ENCODE peak calls at places on chromosomes 2 and 18, in four cellular contexts. C, H, U and A are unnamed samples.

GRCh38 chr2:237057893-237058300 is 27.8 kb upstream of the COPS8 start:
- DNase-seq in C (no peak), H (no peak), U (no peak), A (no peak)

GRCh38 chr2:227335713-227336112 is 10.7 kb downstream of the MFF start:
- DNase-seq in C (no peak), H (no peak), U (no peak), A (no peak)

GRCh38 chr2:147773479-147773878 is 71.3 kb upstream of the ACVR2A start:
- DNase-seq in C (no peak), H (no peak), U (no peak), A (no peak)

GRCh38 chr2:20198796-20199361 is 26.1 kb downstream of the SDC1 start:
- DNase-seq in C (no peak), H (no peak), U (no peak), A (no peak)

GRCh38 chr2:10141736-10142639 is 19.4 kb downstream of the RRM2 start:
- DNase-seq in C (no peak), H (peak), U (no peak), A (no peak)

GRCh38 chr2:98608962-98609604 is 694 bp downstream of the UNC50 start:
- DNase-seq in C (no peak), H (peak), U (no peak), A (no peak)

GRCh38 chr2:64207573-64207972 is 63.4 kb upstream of the PELI1 start:
- DNase-seq in C (no peak), H (no peak), U (no peak), A (no peak)

GRCh38 chr2:26618611-26619010 is 22.6 kb downstream of the CIB4 start:
- DNase-seq in C (no peak), H (no peak), U (no peak), A (no peak)

GRCh38 chr18:63233334-63233733 is 86.2 kb downstream of the BCL2 start:
- DNase-seq in C (no peak), H (no peak), U (no peak), A (no peak)

GRCh38 chr2:138474093-138474834 is 27.3 kb upstream of the SPOPL start:
- DNase-seq in C (no peak), H (peak), U (no peak), A (no peak)

GRCh38 chr2:32745191-32745590 is 117.3 kb downstream of the TTC27 start:
- DNase-seq in C (no peak), H (peak), U (no peak), A (no peak)

GRCh38 chr2:221503965-221504364 is 68.1 kb downstream of the EPHA4 start:
- DNase-seq in C (no peak), H (no peak), U (no peak), A (no peak)

GRCh38 chr2:123953848-123954247 is 71.2 kb upstream of the CNTNAP5 start:
- DNase-seq in C (no peak), H (peak), U (no peak), A (no peak)

GRCh38 chr2:169361706-169362345 is 508 bp downstream of the LRP2 start:
- DNase-seq in C (no peak), H (no peak), U (peak), A (peak)